ENCODE peak calls at places on chromosomes 7 and 10, in four cellular contexts. B is CD4-positive, CD25-positive, alpha-beta regulatory T cell; P is lung; C is WERI-Rb-1. J is an unnamed sample.

GRCh38 chr10:124239134-124239533 is 145.7 kb upstream of the CHST15 start:
- DNase-seq in B (no peak), P (no peak), C (no peak), J (no peak)

GRCh38 chr7:4134204-4134603 is 547.9 kb upstream of the FOXK1 start:
- DNase-seq in B (no peak), P (no peak), C (no peak), J (no peak)

GRCh38 chr7:112022128-112022527 is 184.1 kb downstream of the DOCK4 start:
- DNase-seq in B (no peak), P (no peak), C (no peak), J (peak)

GRCh38 chr10:102780246-102780645 is 36.5 kb downstream of the WBP1L start:
- DNase-seq in B (no peak), P (no peak), C (no peak), J (no peak)

GRCh38 chr10:122981066-122981464 is 864 bp downstream of the PSTK start:
- DNase-seq in B (no peak), P (no peak), C (no peak), J (no peak)

GRCh38 chr10:121362026-121362425 is 236.2 kb downstream of the FGFR2 start:
- DNase-seq in B (no peak), P (peak), C (no peak), J (no peak)

GRCh38 chr10:77037735-77038411 is 599.7 kb downstream of the KCNMA1 start:
- DNase-seq in B (no peak), P (no peak), C (no peak), J (no peak)

GRCh38 chr7:112930787-112931186 is 140.6 kb upstream of the TMEM168 start:
- DNase-seq in B (no peak), P (no peak), C (no peak), J (no peak)

GRCh38 chr7:156539999-156540398 is 100.6 kb upstream of the RNF32 start:
- DNase-seq in B (no peak), P (no peak), C (no peak), J (no peak)

GRCh38 chr7:81143856-81144255 is 225.0 kb upstream of the SEMA3C start:
- DNase-seq in B (no peak), P (no peak), C (no peak), J (no peak)

GRCh38 chr7:22853674-22854157 is 31.1 kb upstream of the TOMM7 start:
- DNase-seq in B (no peak), P (no peak), C (no peak), J (peak)

GRCh38 chr7:85186083-85186520 is 754 bp downstream of the SEMA3D start:
- DNase-seq in B (no peak), P (peak), C (peak), J (peak)

GRCh38 chr7:137423321-137423720 is 79.8 kb upstream of the PTN start:
- DNase-seq in B (no peak), P (no peak), C (no peak), J (no peak)

GRCh38 chr7:88391247-88391646 is 84.6 kb upstream of the STEAP4 start:
- DNase-seq in B (no peak), P (no peak), C (no peak), J (no peak)

GRCh38 chr7:130758429-130759056 is 24.5 kb upstream of the KLF14 start:
- DNase-seq in B (no peak), P (no peak), C (no peak), J (no peak)

GRCh38 chr10:109922353-109922975 is 847 bp downstream of the XPNPEP1 start:
- DNase-seq in B (no peak), P (no peak), C (no peak), J (no peak)

GRCh38 chr7:137142376-137142775 is 201.2 kb downstream of the PTN start:
- DNase-seq in B (no peak), P (no peak), C (no peak), J (no peak)

GRCh38 chr10:17062493-17063487 is 66.8 kb downstream of the CUBN start:
- DNase-seq in B (no peak), P (no peak), C (no peak), J (no peak)

GRCh38 chr7:2542011-2542923 is 13.1 kb downstream of the BRAT1 start:
- DNase-seq in B (no peak), P (no peak), C (no peak), J (no peak)

GRCh38 chr7:21169667-21170605 is 257.9 kb upstream of the SP4 start:
- DNase-seq in B (no peak), P (no peak), C (no peak), J (no peak)

GRCh38 chr7:117061751-117062150 is 108.5 kb downstream of the ST7 start:
- DNase-seq in B (no peak), P (no peak), C (no peak), J (no peak)

GRCh38 chr10:132250456-132251223 is 57.1 kb downstream of the STK32C start:
- DNase-seq in B (no peak), P (no peak), C (no peak), J (no peak)

GRCh38 chr7:143416565-143417149 is 8.0 kb upstream of the EPHA1 start:
- DNase-seq in B (no peak), P (no peak), C (no peak), J (no peak)

GRCh38 chr10:70660722-70661121 is 11.6 kb upstream of the ADAMTS14 start:
- DNase-seq in B (no peak), P (no peak), C (no peak), J (no peak)

GRCh38 chr10:18737841-18738240 is 78.6 kb downstream of the ARL5B start:
- DNase-seq in B (no peak), P (no peak), C (no peak), J (no peak)

GRCh38 chr7:18952846-18953245 is 164.6 kb downstream of the TWIST1 start:
- DNase-seq in B (no peak), P (no peak), C (no peak), J (no peak)

GRCh38 chr7:143477501-143478150 is at the start of gene TAS2R41:
- DNase-seq in B (no peak), P (no peak), C (no peak), J (peak)

GRCh38 chr7:104982773-104983619 is 31.0 kb upstream of the KMT2E start:
- DNase-seq in B (no peak), P (no peak), C (no peak), J (no peak)

J was measured in colonic mucosa.